ENCODE peak calls at places on chromosomes 13 and 19, in four cellular contexts. M is esophagus muscularis mucosa, P is colonic mucosa, H is ovary. J is an unnamed sample.

GRCh38 chr13:40401911-40402776 is 264.3 kb downstream of the FOXO1 start:
- DNase-seq in P (peak), H (peak), M (peak), J (peak)

GRCh38 chr13:68176486-68176885 is 946.4 kb upstream of the PCDH9 start:
- DNase-seq in H (no peak), P (no peak), M (no peak), J (no peak)

GRCh38 chr19:49988433-49988832 is 27.5 kb upstream of the SIGLEC11 start:
- DNase-seq in P (no peak), M (no peak), H (no peak), J (no peak)

GRCh38 chr19:28710278-28710677 is 502.7 kb downstream of the UQCRFS1 start:
- DNase-seq in H (no peak), P (no peak), M (no peak), J (peak)

GRCh38 chr19:49761625-49762311 is 1.3 kb downstream of the TSKS start:
- DNase-seq in P (no peak), M (no peak), H (peak), J (no peak)

GRCh38 chr13:39016789-39017188 is 21.1 kb downstream of the PROSER1 start:
- DNase-seq in H (no peak), P (no peak), M (no peak), J (no peak)

GRCh38 chr13:94332360-94333040 is 147.0 kb downstream of the DCT start:
- DNase-seq in P (no peak), H (no peak), M (peak), J (no peak)

GRCh38 chr13:97856001-97856675 is 97.3 kb upstream of the IPO5 start:
- DNase-seq in P (peak), H (peak), M (peak), J (no peak)

GRCh38 chr13:40271931-40272775 is 394.3 kb downstream of the FOXO1 start:
- DNase-seq in H (peak), M (no peak), P (peak), J (no peak)

GRCh38 chr13:57552441-57552840 is 79.1 kb upstream of the PCDH17 start:
- DNase-seq in H (no peak), P (no peak), M (no peak), J (no peak)

GRCh38 chr19:7873304-7874079 is 698 bp downstream of the PRR36 start:
- DNase-seq in P (no peak), H (no peak), M (no peak), J (no peak)

GRCh38 chr13:40259899-40260298 is 406.5 kb downstream of the FOXO1 start:
- DNase-seq in M (no peak), P (no peak), H (no peak), J (no peak)

GRCh38 chr19:7130043-7130442 is 60.5 kb downstream of the ZNF557 start:
- DNase-seq in P (no peak), H (no peak), M (no peak), J (no peak)

GRCh38 chr19:18002347-18002850 is 5.6 kb upstream of the ARRDC2 start:
- DNase-seq in P (no peak), M (no peak), H (no peak), J (no peak)

GRCh38 chr13:113458218-113459065 is 5.2 kb upstream of the ADPRHL1 start:
- DNase-seq in H (no peak), M (peak), P (no peak), J (no peak)

GRCh38 chr19:4606921-4607678 is 32.2 kb upstream of the TNFAIP8L1 start:
- DNase-seq in H (peak), M (no peak), P (no peak), J (no peak)

GRCh38 chr13:50901701-50902100 is 7.9 kb upstream of the RNASEH2B start:
- DNase-seq in P (no peak), H (no peak), M (no peak), J (no peak)

GRCh38 chr13:97982286-97982685 is 28.8 kb downstream of the IPO5 start:
- DNase-seq in P (no peak), M (no peak), H (no peak), J (no peak)

GRCh38 chr19:38323276-38323675 is 3.6 kb downstream of the KCNK6 start:
- DNase-seq in M (no peak), H (no peak), P (no peak), J (no peak)

DNA sequence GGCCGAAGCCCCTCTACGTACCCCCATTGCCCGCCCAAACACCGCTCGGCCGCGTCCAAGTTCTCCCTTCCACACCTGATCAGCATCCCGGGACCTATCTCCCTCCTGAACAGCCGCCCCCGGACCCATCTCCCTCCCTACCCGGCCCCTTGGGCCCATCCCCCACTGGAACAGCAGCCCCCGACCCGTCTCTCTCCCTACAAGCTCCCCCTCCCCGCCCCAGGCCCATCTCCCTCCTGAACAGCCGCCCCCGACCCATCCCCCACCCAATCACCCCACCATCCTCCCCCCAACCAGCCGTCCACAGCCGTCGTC is 608 bp downstream of the ZSCAN1 start:
- DNase-seq in P (no peak), M (no peak), H (no peak), J (no peak)
- H3K4me3 ChIP-seq in P (no peak), M (peak), H (no peak), J (no peak)

GRCh38 chr13:111645198-111645597 is 324.8 kb downstream of the TEX29 start:
- DNase-seq in H (no peak), P (no peak), M (no peak), J (no peak)

GRCh38 chr13:111646464-111646855 is 326.0 kb downstream of the TEX29 start:
- DNase-seq in P (no peak), H (no peak), M (no peak), J (no peak)

GRCh38 chr13:111642156-111642767 is 321.8 kb downstream of the TEX29 start:
- DNase-seq in H (no peak), P (no peak), M (no peak), J (no peak)

GRCh38 chr13:111645598-111646463 is 325.4 kb downstream of the TEX29 start:
- DNase-seq in M (no peak), P (no peak), H (no peak), J (no peak)

GRCh38 chr13:111644750-111645149 is 324.3 kb downstream of the TEX29 start:
- DNase-seq in H (no peak), M (no peak), P (no peak), J (no peak)
- TF ChIP-seq CTCF in H (no peak), M (no peak), P (no peak), J (no peak)

GRCh38 chr13:24192811-24193162 is 32.3 kb downstream of the SPATA13 start:
- DNase-seq in P (no peak), H (no peak), M (no peak), J (no peak)
- H3K4me3 ChIP-seq in P (no peak), H (no peak), M (no peak), J (no peak)

GRCh38 chr19:52601025-52601973 is 31.2 kb downstream of the ZNF701 start:
- DNase-seq in H (peak), M (peak), P (peak), J (peak)
- TF ChIP-seq CTCF in H (no peak), M (peak), P (no peak), J (peak)

DNA sequence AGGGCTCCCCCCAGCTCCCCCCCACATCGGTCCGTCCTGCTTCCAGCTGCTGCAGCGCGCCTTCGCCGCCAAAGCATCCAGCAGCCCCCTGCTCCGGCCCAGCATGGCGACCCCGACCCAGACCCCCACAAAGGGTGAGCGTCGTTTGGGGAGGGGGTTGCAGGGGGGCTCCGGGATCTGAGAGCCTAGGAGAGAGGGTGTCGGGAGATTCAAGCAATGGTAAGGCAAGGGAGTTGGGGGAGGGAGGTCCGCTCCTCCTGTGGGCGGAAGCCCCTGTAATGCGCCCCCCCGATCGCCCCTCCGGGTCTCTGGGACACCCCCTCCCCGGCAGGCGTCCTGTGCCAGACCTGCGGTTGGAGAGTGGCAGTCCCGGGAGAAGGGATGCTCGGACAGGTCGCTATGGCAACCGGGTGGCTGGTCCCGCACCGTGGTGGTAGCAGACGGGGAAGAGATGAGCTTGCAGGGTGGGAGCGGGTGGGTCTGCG is at the start of gene FXYD7:
- DNase-seq in P (no peak), M (no peak), H (peak), J (no peak)
- H3K4me3 ChIP-seq in P (no peak), M (peak), H (no peak), J (no peak)

GRCh38 chr19:11034449-11035213 is 54.6 kb upstream of the LDLR start:
- DNase-seq in M (no peak), H (no peak), P (no peak), J (no peak)

GRCh38 chr19:11038511-11038910 is 50.8 kb upstream of the LDLR start:
- DNase-seq in H (no peak), P (no peak), M (no peak), J (no peak)

GRCh38 chr19:11033251-11033650 is 56.0 kb upstream of the LDLR start:
- DNase-seq in H (no peak), P (no peak), M (no peak), J (no peak)

GRCh38 chr19:11033763-11034162 is 55.5 kb upstream of the LDLR start:
- DNase-seq in H (no peak), P (no peak), M (no peak), J (no peak)

DNA sequence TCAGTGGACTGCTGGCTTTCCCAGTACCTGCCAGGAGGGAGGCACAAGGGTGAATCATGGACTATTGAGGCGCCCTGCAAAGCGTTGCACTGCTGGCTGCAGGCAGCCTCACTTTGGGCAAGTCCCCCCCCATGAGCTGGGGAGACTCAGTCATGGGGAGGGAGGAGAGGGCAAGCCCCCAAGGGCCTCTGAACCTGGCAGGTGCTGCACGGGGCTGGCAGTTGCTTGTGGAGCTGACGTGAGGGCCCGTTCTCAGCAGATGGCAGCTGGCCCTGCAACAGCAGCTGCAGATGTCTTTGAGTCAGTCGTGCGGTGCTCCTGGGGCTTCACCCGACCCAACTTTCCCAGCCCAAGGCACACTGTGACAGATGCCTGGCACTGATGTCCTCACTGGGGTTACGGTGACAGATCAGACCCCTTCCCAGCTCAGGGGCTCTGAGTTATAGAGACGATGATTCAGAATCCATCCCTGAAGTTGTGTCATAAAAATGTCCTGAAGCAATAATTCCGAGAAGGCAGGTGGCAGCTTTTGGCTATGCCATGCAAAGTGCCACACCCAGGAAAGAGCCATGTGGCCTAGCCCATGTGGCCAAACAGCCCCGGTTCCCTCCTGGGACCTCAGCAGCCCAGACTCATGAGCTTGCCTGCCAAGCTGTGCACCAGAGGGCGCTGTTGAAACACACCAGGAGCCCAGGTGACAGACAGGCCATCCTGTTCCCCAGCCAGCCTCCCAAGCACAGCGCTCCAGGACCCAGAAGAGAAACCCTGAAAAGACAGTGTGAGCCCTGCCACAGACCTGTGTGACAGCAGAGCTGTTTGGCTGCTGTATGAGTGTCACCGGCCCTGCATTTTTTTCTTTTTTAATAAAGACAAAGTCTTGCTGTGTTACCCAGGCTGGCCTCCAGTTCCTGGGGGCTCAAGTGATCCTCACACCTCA is 53.6 kb upstream of the LDLR start:
- DNase-seq in M (peak), P (peak), H (peak), J (peak)
- TF ChIP-seq CTCF in M (peak), P (peak), H (peak), J (peak)

GRCh38 chr13:101916758-101917474 is 464.4 kb downstream of the ITGBL1 start:
- DNase-seq in H (no peak), P (no peak), M (no peak), J (no peak)
- H3K4me3 ChIP-seq in H (no peak), P (no peak), M (peak), J (no peak)

GRCh38 chr13:26716984-26717383 is 43.6 kb downstream of the GPR12 start:
- DNase-seq in H (no peak), M (no peak), P (no peak), J (no peak)

GRCh38 chr13:26718872-26719271 is 41.7 kb downstream of the GPR12 start:
- DNase-seq in P (no peak), M (peak), H (no peak), J (no peak)

GRCh38 chr13:26721251-26721939 is 39.2 kb downstream of the GPR12 start:
- DNase-seq in P (no peak), H (no peak), M (peak), J (peak)

GRCh38 chr13:26718146-26718545 is 42.4 kb downstream of the GPR12 start:
- DNase-seq in M (no peak), H (no peak), P (no peak), J (no peak)

DNA sequence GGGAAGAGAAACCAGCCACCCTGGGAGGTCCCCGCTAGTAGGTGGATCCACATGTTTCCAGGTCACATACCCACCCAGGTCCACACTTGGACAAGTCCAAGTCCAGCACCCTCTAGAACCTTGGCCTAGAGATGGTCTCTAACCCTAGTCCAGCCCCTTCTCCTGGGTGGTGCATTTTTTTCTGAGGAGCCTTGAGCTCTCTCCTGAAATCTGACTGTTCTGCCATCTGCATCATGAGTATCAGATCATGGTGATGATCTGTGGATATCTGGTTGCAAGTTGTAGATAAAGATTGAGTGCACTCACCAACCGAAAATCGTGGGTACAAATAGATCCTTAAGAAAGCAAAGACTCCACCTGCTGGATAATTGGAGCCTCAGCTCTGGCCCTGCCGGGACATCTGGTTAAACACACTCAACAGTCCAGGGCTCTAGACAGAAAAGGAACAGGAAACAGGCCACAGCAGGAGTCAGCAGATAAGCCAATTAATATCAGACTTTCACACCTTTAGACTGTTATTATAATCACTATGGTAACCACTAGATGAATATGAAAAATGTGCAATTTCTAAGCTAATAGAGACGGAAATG is 41.1 kb downstream of the GPR12 start:
- DNase-seq in P (no peak), M (peak), H (no peak), J (no peak)
- TF ChIP-seq CTCF in P (no peak), M (no peak), H (no peak), J (no peak)

GRCh38 chr13:21139374-21139773 is 37.0 kb downstream of the SKA3 start:
- DNase-seq in H (no peak), P (peak), M (peak), J (no peak)
- H3K4me3 ChIP-seq in H (peak), P (peak), M (peak), J (peak)